ENCODE peak calls at places on chromosomes 16 and 17, in ten cellular contexts. One of them, this sample, is unnamed.

GRCh38 chr17:57369509-57369945 is 113.2 kb downstream of the MSI2 start:
- DNase-seq in cardiac fibroblast: peak
- DNase-seq in effector memory CD8-positive, alpha-beta T cell: no peak
- DNase-seq in fibroblast of pulmonary artery: peak
- DNase-seq in HEK293T: no peak
- DNase-seq in ACHN: peak
- DNase-seq in CMK: no peak
- DNase-seq in Right ventricle myocardium superior: no peak
- DNase-seq in HT1080: no peak
- DNase-seq in iPS-NIHi11: no peak
- DNase-seq in this sample: peak

GRCh38 chr17:39776267-39776666 is 38.5 kb downstream of the GRB7 start:
- DNase-seq in Right ventricle myocardium superior: no peak
- DNase-seq in iPS-NIHi11: no peak
- DNase-seq in fibroblast of pulmonary artery: no peak
- DNase-seq in ACHN: no peak
- DNase-seq in HEK293T: no peak
- DNase-seq in CMK: no peak
- DNase-seq in cardiac fibroblast: no peak
- DNase-seq in HT1080: no peak
- DNase-seq in effector memory CD8-positive, alpha-beta T cell: no peak
- DNase-seq in this sample: no peak

GRCh38 chr16:180101-180920 is at the start of gene HBQ1:
- DNase-seq in Right ventricle myocardium superior: no peak
- DNase-seq in fibroblast of pulmonary artery: peak
- DNase-seq in CMK: no peak
- DNase-seq in ACHN: no peak
- DNase-seq in iPS-NIHi11: peak
- DNase-seq in HEK293T: peak
- DNase-seq in HT1080: no peak
- DNase-seq in effector memory CD8-positive, alpha-beta T cell: no peak
- DNase-seq in cardiac fibroblast: peak
- DNase-seq in this sample: no peak

GRCh38 chr16:11032000-11032921 is 87.9 kb downstream of the CLEC16A start:
- DNase-seq in fibroblast of pulmonary artery: no peak
- DNase-seq in CMK: no peak
- DNase-seq in ACHN: no peak
- DNase-seq in iPS-NIHi11: no peak
- DNase-seq in HT1080: no peak
- DNase-seq in cardiac fibroblast: peak
- DNase-seq in HEK293T: no peak
- DNase-seq in effector memory CD8-positive, alpha-beta T cell: no peak
- DNase-seq in Right ventricle myocardium superior: peak
- DNase-seq in this sample: no peak

GRCh38 chr16:86048221-86048620 is 149.3 kb downstream of the IRF8 start:
- DNase-seq in fibroblast of pulmonary artery: no peak
- DNase-seq in Right ventricle myocardium superior: no peak
- DNase-seq in cardiac fibroblast: no peak
- DNase-seq in iPS-NIHi11: no peak
- DNase-seq in effector memory CD8-positive, alpha-beta T cell: no peak
- DNase-seq in CMK: peak
- DNase-seq in ACHN: no peak
- DNase-seq in HEK293T: no peak
- DNase-seq in HT1080: no peak
- DNase-seq in this sample: no peak

GRCh38 chr17:60792250-60792898 is 114.7 kb downstream of the BCAS3 start:
- DNase-seq in fibroblast of pulmonary artery: no peak
- DNase-seq in effector memory CD8-positive, alpha-beta T cell: no peak
- DNase-seq in HT1080: no peak
- DNase-seq in CMK: no peak
- DNase-seq in cardiac fibroblast: no peak
- DNase-seq in Right ventricle myocardium superior: peak
- DNase-seq in ACHN: no peak
- DNase-seq in HEK293T: no peak
- DNase-seq in iPS-NIHi11: no peak
- DNase-seq in this sample: no peak

GRCh38 chr17:63295839-63296590 is 150.1 kb downstream of the CYB561 start:
- DNase-seq in HT1080: no peak
- DNase-seq in cardiac fibroblast: no peak
- DNase-seq in CMK: no peak
- DNase-seq in effector memory CD8-positive, alpha-beta T cell: no peak
- DNase-seq in fibroblast of pulmonary artery: no peak
- DNase-seq in Right ventricle myocardium superior: no peak
- DNase-seq in iPS-NIHi11: no peak
- DNase-seq in HEK293T: no peak
- DNase-seq in ACHN: no peak
- DNase-seq in this sample: no peak

GRCh38 chr17:79669861-79670260 is 59.0 kb upstream of the RBFOX3 start:
- DNase-seq in HEK293T: no peak
- DNase-seq in Right ventricle myocardium superior: no peak
- DNase-seq in iPS-NIHi11: no peak
- DNase-seq in ACHN: no peak
- DNase-seq in HT1080: no peak
- DNase-seq in CMK: no peak
- DNase-seq in effector memory CD8-positive, alpha-beta T cell: no peak
- DNase-seq in fibroblast of pulmonary artery: no peak
- DNase-seq in cardiac fibroblast: no peak
- DNase-seq in this sample: no peak

GRCh38 chr16:50745940-50746339 is 4.1 kb downstream of the CYLD start:
- DNase-seq in iPS-NIHi11: no peak
- DNase-seq in ACHN: no peak
- DNase-seq in effector memory CD8-positive, alpha-beta T cell: no peak
- DNase-seq in fibroblast of pulmonary artery: no peak
- DNase-seq in HEK293T: no peak
- DNase-seq in HT1080: no peak
- DNase-seq in CMK: no peak
- DNase-seq in cardiac fibroblast: no peak
- DNase-seq in Right ventricle myocardium superior: no peak
- DNase-seq in this sample: no peak

GRCh38 chr16:52861614-52862022 is 191.1 kb downstream of the CHD9NB start:
- DNase-seq in iPS-NIHi11: peak
- DNase-seq in Right ventricle myocardium superior: no peak
- DNase-seq in HT1080: peak
- DNase-seq in effector memory CD8-positive, alpha-beta T cell: no peak
- DNase-seq in HEK293T: peak
- DNase-seq in ACHN: peak
- DNase-seq in CMK: no peak
- DNase-seq in fibroblast of pulmonary artery: peak
- DNase-seq in cardiac fibroblast: peak
- DNase-seq in this sample: no peak

GRCh38 chr17:15882058-15882720 is 62.7 kb upstream of the ADORA2B start:
- DNase-seq in CMK: no peak
- DNase-seq in HT1080: no peak
- DNase-seq in HEK293T: peak
- DNase-seq in ACHN: no peak
- DNase-seq in effector memory CD8-positive, alpha-beta T cell: no peak
- DNase-seq in iPS-NIHi11: peak
- DNase-seq in fibroblast of pulmonary artery: no peak
- DNase-seq in cardiac fibroblast: no peak
- DNase-seq in Right ventricle myocardium superior: no peak
- DNase-seq in this sample: no peak

GRCh38 chr16:53549970-53550406 is 47.0 kb upstream of the AKTIP start:
- DNase-seq in HEK293T: peak
- DNase-seq in iPS-NIHi11: peak
- DNase-seq in effector memory CD8-positive, alpha-beta T cell: peak
- DNase-seq in CMK: peak
- DNase-seq in fibroblast of pulmonary artery: peak
- DNase-seq in cardiac fibroblast: peak
- DNase-seq in ACHN: peak
- DNase-seq in Right ventricle myocardium superior: no peak
- DNase-seq in HT1080: peak
- DNase-seq in this sample: peak

GRCh38 chr17:61284174-61284573 is 115.5 kb upstream of the TBX2 start:
- DNase-seq in effector memory CD8-positive, alpha-beta T cell: no peak
- DNase-seq in HT1080: peak
- DNase-seq in CMK: no peak
- DNase-seq in fibroblast of pulmonary artery: peak
- DNase-seq in cardiac fibroblast: peak
- DNase-seq in iPS-NIHi11: no peak
- DNase-seq in ACHN: peak
- DNase-seq in HEK293T: no peak
- DNase-seq in Right ventricle myocardium superior: no peak
- DNase-seq in this sample: peak

GRCh38 chr16:64077242-64077641 is 1044.6 kb downstream of the CDH11 start:
- DNase-seq in fibroblast of pulmonary artery: no peak
- DNase-seq in Right ventricle myocardium superior: no peak
- DNase-seq in iPS-NIHi11: no peak
- DNase-seq in CMK: no peak
- DNase-seq in HT1080: no peak
- DNase-seq in cardiac fibroblast: no peak
- DNase-seq in effector memory CD8-positive, alpha-beta T cell: no peak
- DNase-seq in HEK293T: no peak
- DNase-seq in ACHN: no peak
- DNase-seq in this sample: no peak

GRCh38 chr17:164536-165235 is 16.8 kb downstream of the DOC2B start:
- DNase-seq in CMK: peak
- DNase-seq in iPS-NIHi11: peak
- DNase-seq in Right ventricle myocardium superior: no peak
- DNase-seq in cardiac fibroblast: peak
- DNase-seq in effector memory CD8-positive, alpha-beta T cell: no peak
- DNase-seq in ACHN: peak
- DNase-seq in HEK293T: peak
- DNase-seq in HT1080: peak
- DNase-seq in fibroblast of pulmonary artery: peak
- DNase-seq in this sample: peak

GRCh38 chr16:77868478-77868877 is 80.1 kb downstream of the VAT1L start:
- DNase-seq in ACHN: no peak
- DNase-seq in HEK293T: no peak
- DNase-seq in fibroblast of pulmonary artery: no peak
- DNase-seq in cardiac fibroblast: no peak
- DNase-seq in CMK: no peak
- DNase-seq in iPS-NIHi11: no peak
- DNase-seq in effector memory CD8-positive, alpha-beta T cell: no peak
- DNase-seq in HT1080: no peak
- DNase-seq in Right ventricle myocardium superior: no peak
- DNase-seq in this sample: no peak

GRCh38 chr17:6713130-6713917 is at the start of gene SLC13A5:
- DNase-seq in ACHN: peak
- DNase-seq in cardiac fibroblast: peak
- DNase-seq in effector memory CD8-positive, alpha-beta T cell: no peak
- DNase-seq in Right ventricle myocardium superior: no peak
- DNase-seq in CMK: no peak
- DNase-seq in HT1080: no peak
- DNase-seq in fibroblast of pulmonary artery: peak
- DNase-seq in iPS-NIHi11: peak
- DNase-seq in HEK293T: no peak
- DNase-seq in this sample: no peak